ENCODE peak calls at places on chromosome 12, in nine cellular contexts. One of them, this sample, is unnamed.

GRCh38 chr12:123815968-123816367 is 53.9 kb downstream of the DNAH10 start:
- DNase-seq in lower lobe of right lung: no peak
- DNase-seq in neural progenitor cell: no peak
- DNase-seq in stomach: no peak
- DNase-seq in mesenchymal stem cell: no peak
- DNase-seq in GM23338: no peak
- DNase-seq in HCT116: no peak
- DNase-seq in astrocyte: no peak
- DNase-seq in Peyer's patch: no peak
- DNase-seq in this sample: no peak

GRCh38 chr12:53561590-53561953 is 54.3 kb upstream of the NPFF start:
- DNase-seq in lower lobe of right lung: no peak
- DNase-seq in neural progenitor cell: no peak
- DNase-seq in stomach: no peak
- DNase-seq in mesenchymal stem cell: peak; percentile 93
- DNase-seq in GM23338: no peak
- DNase-seq in HCT116: peak; percentile 56
- DNase-seq in astrocyte: peak; percentile 93
- DNase-seq in Peyer's patch: no peak
- DNase-seq in this sample: no peak

GRCh38 chr12:402127-402456 is 648 bp downstream of the CCDC77 start:
- DNase-seq in lower lobe of right lung: no peak
- DNase-seq in neural progenitor cell: peak; percentile 67
- DNase-seq in stomach: no peak
- DNase-seq in mesenchymal stem cell: peak; percentile 55
- DNase-seq in GM23338: peak; percentile 59
- DNase-seq in HCT116: no peak
- DNase-seq in astrocyte: peak; percentile 9
- DNase-seq in Peyer's patch: no peak
- DNase-seq in this sample: peak; percentile 40

GRCh38 chr12:724194-724855 is 28.1 kb upstream of the WNK1 start:
- DNase-seq in lower lobe of right lung: no peak
- DNase-seq in neural progenitor cell: no peak
- DNase-seq in stomach: no peak
- DNase-seq in mesenchymal stem cell: no peak
- DNase-seq in GM23338: peak; percentile 58
- DNase-seq in HCT116: peak; percentile 27
- DNase-seq in astrocyte: no peak
- DNase-seq in Peyer's patch: no peak
- DNase-seq in this sample: no peak

GRCh38 chr12:53538209-53538689 is 31.0 kb upstream of the NPFF start:
- DNase-seq in lower lobe of right lung: no peak
- DNase-seq in neural progenitor cell: no peak
- DNase-seq in stomach: no peak
- DNase-seq in mesenchymal stem cell: peak; percentile 83
- DNase-seq in GM23338: no peak
- DNase-seq in HCT116: no peak
- DNase-seq in astrocyte: peak; percentile 41
- DNase-seq in Peyer's patch: peak; percentile 62
- DNase-seq in this sample: no peak

GRCh38 chr12:40837891-40838424 is 145.7 kb downstream of the CNTN1 start:
- DNase-seq in lower lobe of right lung: no peak
- DNase-seq in neural progenitor cell: no peak
- DNase-seq in stomach: no peak
- DNase-seq in mesenchymal stem cell: no peak
- DNase-seq in GM23338: no peak
- DNase-seq in HCT116: no peak
- DNase-seq in astrocyte: no peak
- DNase-seq in Peyer's patch: no peak
- DNase-seq in this sample: no peak

GRCh38 chr12:128644664-128645296 is 179.0 kb downstream of the SLC15A4 start:
- DNase-seq in lower lobe of right lung: no peak
- DNase-seq in neural progenitor cell: peak; percentile 69
- DNase-seq in stomach: peak; percentile 40
- DNase-seq in mesenchymal stem cell: no peak
- DNase-seq in GM23338: peak; percentile 69
- DNase-seq in HCT116: no peak
- DNase-seq in astrocyte: no peak
- DNase-seq in Peyer's patch: peak; percentile 90
- DNase-seq in this sample: no peak

GRCh38 chr12:49040364-49040855 is 20.2 kb downstream of the KMT2D start:
- DNase-seq in lower lobe of right lung: no peak
- DNase-seq in neural progenitor cell: no peak
- DNase-seq in stomach: no peak
- DNase-seq in mesenchymal stem cell: no peak
- DNase-seq in GM23338: no peak
- DNase-seq in HCT116: no peak
- DNase-seq in astrocyte: no peak
- DNase-seq in Peyer's patch: no peak
- DNase-seq in this sample: no peak

GRCh38 chr12:118259079-118259478 is 113.6 kb downstream of the TAOK3 start:
- DNase-seq in lower lobe of right lung: no peak
- DNase-seq in neural progenitor cell: no peak
- DNase-seq in stomach: no peak
- DNase-seq in mesenchymal stem cell: peak; percentile 10
- DNase-seq in GM23338: no peak
- DNase-seq in HCT116: no peak
- DNase-seq in astrocyte: peak; percentile 22
- DNase-seq in Peyer's patch: no peak
- DNase-seq in this sample: no peak

GRCh38 chr12:82663893-82664292 is 22.8 kb upstream of the TMTC2 start:
- DNase-seq in lower lobe of right lung: no peak
- DNase-seq in neural progenitor cell: no peak
- DNase-seq in stomach: no peak
- DNase-seq in mesenchymal stem cell: no peak
- DNase-seq in GM23338: no peak
- DNase-seq in HCT116: no peak
- DNase-seq in astrocyte: no peak
- DNase-seq in Peyer's patch: no peak
- DNase-seq in this sample: no peak

DNA sequence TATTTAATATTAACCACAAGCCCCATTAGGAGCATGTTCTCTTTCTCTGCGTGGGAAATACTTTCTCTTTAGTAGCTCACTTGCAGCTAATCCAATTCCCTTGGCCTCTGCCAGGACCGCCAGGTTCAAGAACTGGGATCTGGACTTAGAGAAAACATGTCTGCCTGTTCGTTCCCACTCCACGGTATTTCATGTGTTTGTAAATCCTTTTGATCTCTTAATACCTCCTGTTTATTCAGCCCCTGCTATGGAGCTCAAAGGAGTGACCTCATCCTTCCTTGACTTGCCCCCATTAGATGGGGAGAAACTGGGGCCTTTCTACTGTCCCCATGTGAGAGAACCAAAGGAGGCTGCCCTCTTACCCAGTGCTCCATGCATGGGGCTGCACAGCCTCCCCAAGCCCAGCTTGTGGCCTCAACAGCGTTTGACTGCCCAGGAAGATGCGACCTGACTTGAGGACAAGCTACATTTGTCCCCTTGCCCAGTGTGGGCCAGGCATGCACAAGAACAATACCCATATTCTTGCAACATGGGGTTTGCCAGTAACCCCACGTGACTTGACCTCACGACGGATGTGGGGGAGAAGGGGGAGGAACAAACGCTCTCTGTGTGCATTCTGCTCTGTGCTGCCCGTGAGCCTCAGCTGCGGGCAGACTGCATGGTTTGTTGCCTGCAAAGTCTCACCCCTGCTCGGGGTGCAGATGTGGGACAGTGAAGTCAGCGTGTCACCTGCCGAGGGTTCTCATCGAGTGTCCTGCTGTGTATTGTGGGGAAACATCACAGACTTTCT is 30.3 kb downstream of the CD9 start:
- DNase-seq in lower lobe of right lung: peak; percentile 79
- DNase-seq in neural progenitor cell: no peak
- DNase-seq in stomach: peak; percentile 63
- DNase-seq in mesenchymal stem cell: no peak
- DNase-seq in GM23338: no peak
- DNase-seq in HCT116: no peak
- DNase-seq in astrocyte: peak; percentile 59
- DNase-seq in Peyer's patch: peak; percentile 89
- DNase-seq in this sample: no peak
- H3K4me1 ChIP-seq in lower lobe of right lung: peaks cover 96% of the 10 kb centered on the region
- H3K4me1 ChIP-seq in neural progenitor cell: peaks cover 41% of the 10 kb centered on the region
- H3K4me1 ChIP-seq in stomach: peaks cover 73% of the 10 kb centered on the region
- H3K4me1 ChIP-seq in mesenchymal stem cell: peaks cover 20% of the 10 kb centered on the region
- H3K4me1 ChIP-seq in GM23338: peaks cover 15% of the 10 kb centered on the region
- H3K4me1 ChIP-seq in HCT116: peaks cover 47% of the 10 kb centered on the region
- H3K4me1 ChIP-seq in astrocyte: peaks cover 46% of the 10 kb centered on the region
- H3K4me1 ChIP-seq in Peyer's patch: peaks cover 99% of the 10 kb centered on the region
- H3K4me1 ChIP-seq in this sample: no peaks in the 10 kb centered on the region

DNA sequence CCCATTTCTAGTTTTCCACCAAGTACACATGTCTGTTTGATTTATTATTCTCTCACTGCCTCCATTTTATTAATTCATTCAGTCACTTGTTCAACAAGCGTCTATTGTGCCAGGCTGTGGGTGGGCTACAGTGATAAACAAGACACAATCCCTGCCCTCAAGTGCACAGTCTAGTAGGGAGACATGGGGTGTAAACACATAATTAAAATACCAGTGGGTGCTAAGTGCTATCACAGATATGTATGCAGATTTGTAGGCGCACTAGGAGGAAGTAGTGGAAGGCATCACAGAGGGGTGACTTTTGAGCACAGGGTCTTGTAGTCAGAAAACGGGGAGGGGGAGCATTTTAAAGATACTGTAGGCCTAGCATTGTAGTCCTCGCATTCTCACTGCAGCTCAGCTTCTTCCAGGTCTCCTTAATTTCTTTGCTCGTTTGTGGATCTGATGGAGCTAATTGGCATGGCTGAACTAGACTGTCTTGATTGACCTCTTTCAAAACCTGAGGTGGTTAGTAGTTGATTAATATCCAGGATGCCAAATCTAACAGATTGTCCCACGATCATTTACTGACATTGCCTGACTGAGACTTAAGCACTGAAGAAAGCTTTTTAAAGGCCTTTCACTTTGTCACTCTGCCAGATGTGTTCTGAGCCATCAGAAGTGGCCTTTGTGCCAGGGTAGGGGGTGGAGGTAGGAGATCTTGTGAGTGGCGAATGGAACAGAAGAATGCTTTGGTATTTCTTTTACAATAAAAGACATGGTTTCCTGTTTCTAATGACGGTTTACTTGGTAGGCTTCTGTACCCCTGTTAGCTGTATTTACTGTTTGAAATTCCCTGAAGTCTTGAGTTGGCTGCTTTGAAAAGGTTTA is 116.9 kb downstream of the DIP2B start:
- DNase-seq in lower lobe of right lung: no peak
- DNase-seq in neural progenitor cell: peak; percentile 73
- DNase-seq in stomach: no peak
- DNase-seq in mesenchymal stem cell: no peak
- DNase-seq in GM23338: peak; percentile 51
- DNase-seq in HCT116: no peak
- DNase-seq in astrocyte: peak; percentile 31
- DNase-seq in Peyer's patch: peak; percentile 66
- DNase-seq in this sample: peak; percentile 60
- H3K4me3 ChIP-seq in lower lobe of right lung: no peak overlapping the region
- H3K4me3 ChIP-seq in neural progenitor cell: peak overlapping the region; percentile 29
- H3K4me3 ChIP-seq in stomach: no peak overlapping the region
- H3K4me3 ChIP-seq in mesenchymal stem cell: no peak overlapping the region
- H3K4me3 ChIP-seq in GM23338: peak overlapping the region; percentile 26
- H3K4me3 ChIP-seq in HCT116: no peak overlapping the region
- H3K4me3 ChIP-seq in astrocyte: peak overlapping the region; percentile 10
- H3K4me3 ChIP-seq in Peyer's patch: no peak overlapping the region
- H3K4me3 ChIP-seq in this sample: no peak overlapping the region

GRCh38 chr12:57808351-57808750 is 10.2 kb downstream of the AVIL start:
- DNase-seq in lower lobe of right lung: no peak
- DNase-seq in neural progenitor cell: no peak
- DNase-seq in stomach: no peak
- DNase-seq in mesenchymal stem cell: no peak
- DNase-seq in GM23338: no peak
- DNase-seq in HCT116: no peak
- DNase-seq in astrocyte: no peak
- DNase-seq in Peyer's patch: no peak
- DNase-seq in this sample: no peak
- H3K36me3 ChIP-seq in lower lobe of right lung: peaks cover 100% of the 10 kb centered on the region
- H3K36me3 ChIP-seq in neural progenitor cell: no peaks in the 10 kb centered on the region
- H3K36me3 ChIP-seq in stomach: peaks cover 91% of the 10 kb centered on the region
- H3K36me3 ChIP-seq in mesenchymal stem cell: peaks cover 35% of the 10 kb centered on the region
- H3K36me3 ChIP-seq in GM23338: no peaks in the 10 kb centered on the region
- H3K36me3 ChIP-seq in HCT116: no peaks in the 10 kb centered on the region
- H3K36me3 ChIP-seq in astrocyte: peaks cover 12% of the 10 kb centered on the region
- H3K36me3 ChIP-seq in Peyer's patch: no peaks in the 10 kb centered on the region
- H3K36me3 ChIP-seq in this sample: no peaks in the 10 kb centered on the region

GRCh38 chr12:131113562-131113961 is 159.9 kb downstream of the ADGRD1 start:
- DNase-seq in lower lobe of right lung: peak; percentile 37
- DNase-seq in neural progenitor cell: no peak
- DNase-seq in stomach: no peak
- DNase-seq in mesenchymal stem cell: no peak
- DNase-seq in GM23338: no peak
- DNase-seq in HCT116: no peak
- DNase-seq in astrocyte: no peak
- DNase-seq in Peyer's patch: no peak
- DNase-seq in this sample: no peak

GRCh38 chr12:131114331-131114730 is 160.6 kb downstream of the ADGRD1 start:
- DNase-seq in lower lobe of right lung: peak; percentile 5
- DNase-seq in neural progenitor cell: no peak
- DNase-seq in stomach: no peak
- DNase-seq in mesenchymal stem cell: no peak
- DNase-seq in GM23338: no peak
- DNase-seq in HCT116: no peak
- DNase-seq in astrocyte: no peak
- DNase-seq in Peyer's patch: no peak
- DNase-seq in this sample: no peak

GRCh38 chr12:131112016-131112415 is 158.3 kb downstream of the ADGRD1 start:
- DNase-seq in lower lobe of right lung: no peak
- DNase-seq in neural progenitor cell: no peak
- DNase-seq in stomach: no peak
- DNase-seq in mesenchymal stem cell: peak; percentile 3
- DNase-seq in GM23338: no peak
- DNase-seq in HCT116: no peak
- DNase-seq in astrocyte: no peak
- DNase-seq in Peyer's patch: no peak
- DNase-seq in this sample: no peak

GRCh38 chr12:131111446-131111845 is 157.7 kb downstream of the ADGRD1 start:
- DNase-seq in lower lobe of right lung: no peak
- DNase-seq in neural progenitor cell: no peak
- DNase-seq in stomach: no peak
- DNase-seq in mesenchymal stem cell: no peak
- DNase-seq in GM23338: no peak
- DNase-seq in HCT116: no peak
- DNase-seq in astrocyte: no peak
- DNase-seq in Peyer's patch: no peak
- DNase-seq in this sample: no peak

DNA sequence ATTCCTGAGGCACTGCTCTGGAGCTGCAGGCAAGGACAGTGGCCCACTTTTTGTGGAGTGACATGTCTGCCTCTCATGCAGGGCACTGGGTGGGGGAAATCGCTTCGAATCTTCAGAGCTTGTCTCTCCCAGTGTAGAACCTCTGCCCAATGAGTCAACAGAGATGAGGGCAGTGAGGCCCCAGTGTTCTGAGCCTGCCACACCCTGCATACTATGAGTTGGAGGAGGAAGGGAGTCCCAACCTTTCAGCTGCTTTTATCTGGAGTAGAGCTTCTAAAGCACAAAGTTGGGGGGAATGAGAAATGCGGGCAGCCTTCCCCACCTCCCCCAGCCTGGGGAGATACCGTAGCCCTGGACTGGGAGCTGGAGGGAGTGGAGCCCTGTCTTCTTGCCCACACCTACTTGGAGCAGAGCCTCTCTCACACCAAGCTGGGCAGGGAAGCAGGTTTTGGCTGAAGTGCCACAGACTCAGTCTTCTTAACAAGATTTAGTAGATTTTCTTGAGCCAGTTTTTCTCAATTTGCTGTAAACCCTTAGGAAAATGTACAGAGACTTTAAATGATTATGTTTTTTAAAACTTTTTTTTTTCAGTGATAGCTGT is 159.1 kb downstream of the ADGRD1 start:
- DNase-seq in lower lobe of right lung: peak; percentile 20
- DNase-seq in neural progenitor cell: no peak
- DNase-seq in stomach: no peak
- DNase-seq in mesenchymal stem cell: no peak
- DNase-seq in GM23338: no peak
- DNase-seq in HCT116: no peak
- DNase-seq in astrocyte: no peak
- DNase-seq in Peyer's patch: no peak
- DNase-seq in this sample: no peak
- H3K4me1 ChIP-seq in lower lobe of right lung: no peaks in the 10 kb centered on the region
- H3K4me1 ChIP-seq in neural progenitor cell: peaks cover 16% of the 10 kb centered on the region
- H3K4me1 ChIP-seq in stomach: no peaks in the 10 kb centered on the region
- H3K4me1 ChIP-seq in mesenchymal stem cell: peaks cover 6% of the 10 kb centered on the region
- H3K4me1 ChIP-seq in GM23338: no peaks in the 10 kb centered on the region
- H3K4me1 ChIP-seq in HCT116: peaks cover 11% of the 10 kb centered on the region
- H3K4me1 ChIP-seq in astrocyte: no peaks in the 10 kb centered on the region
- H3K4me1 ChIP-seq in Peyer's patch: no peaks in the 10 kb centered on the region
- H3K4me1 ChIP-seq in this sample: no peaks in the 10 kb centered on the region

This sample was measured in HAP-1.